ENCODE peak calls at places on chromosomes 13 and 19, in four cellular contexts. K is body of pancreas, J is GM10248, A is HFFc6. O is an unnamed sample.

GRCh38 chr13:24671367-24672117 is 8.7 kb upstream of the ATP12A start:
- DNase-seq in A (peak; percentile 93), K (peak; percentile 32), J (peak; percentile 54), O (peak; percentile 86)

GRCh38 chr19:11169896-11170678 is 14.5 kb upstream of the SPC24 start:
- DNase-seq in K (no peak), J (no peak), A (no peak), O (peak; percentile 60)

GRCh38 chr13:44498969-44499368 is 77.2 kb downstream of the TSC22D1 start:
- DNase-seq in J (no peak), K (peak; percentile 53), A (no peak), O (no peak)

GRCh38 chr13:43529796-43530195 is 257.0 kb downstream of the ENOX1 start:
- DNase-seq in A (no peak), K (no peak), J (no peak), O (no peak)

GRCh38 chr19:9828551-9829063 is 889 bp downstream of the UBL5 start:
- DNase-seq in K (no peak), J (no peak), A (no peak), O (no peak)

GRCh38 chr13:74251778-74252519 is 117.7 kb upstream of the KLF12 start:
- DNase-seq in J (no peak), K (no peak), A (no peak), O (peak; percentile 44)

GRCh38 chr13:102369303-102369702 is 32.5 kb downstream of the FGF14 start:
- DNase-seq in J (no peak), K (no peak), A (no peak), O (peak; percentile 22)

GRCh38 chr13:113528101-113528797 is 37.7 kb upstream of the DCUN1D2 start:
- DNase-seq in K (no peak), A (no peak), J (no peak), O (no peak)

GRCh38 chr13:100131863-100132574 is 43.1 kb downstream of the PCCA start:
- DNase-seq in A (peak; percentile 85), K (no peak), J (no peak), O (peak; percentile 91)

GRCh38 chr13:76300688-76301087 is 585.5 kb downstream of the KCTD12 start:
- DNase-seq in A (no peak), J (no peak), K (no peak), O (no peak)

GRCh38 chr13:105502193-105502592 is 1033.3 kb downstream of the EFNB2 start:
- DNase-seq in K (no peak), J (no peak), A (no peak), O (no peak)

GRCh38 chr19:36605839-36606478 is 846 bp downstream of the ZNF382 start:
- DNase-seq in J (peak; percentile 43), A (no peak), K (no peak), O (no peak)

GRCh38 chr13:71034018-71034417 is 833.0 kb downstream of the DACH1 start:
- DNase-seq in J (no peak), A (no peak), K (no peak), O (no peak)

GRCh38 chr19:4707956-4708650 is 15.5 kb downstream of the DPP9 start:
- DNase-seq in J (no peak), A (peak; percentile 63), K (peak; percentile 76), O (peak; percentile 80)

GRCh38 chr13:49495783-49496762 is at the start of gene PHF11:
- DNase-seq in A (peak; percentile 72), J (peak; percentile 89), K (peak; percentile 89), O (peak; percentile 73)

GRCh38 chr19:55962186-55962585 is 14.6 kb downstream of the NLRP8 start:
- DNase-seq in K (no peak), A (no peak), J (no peak), O (no peak)

GRCh38 chr19:4598712-4599111 is 39.2 kb upstream of the SEMA6B start:
- DNase-seq in A (no peak), K (no peak), J (no peak), O (no peak)

GRCh38 chr13:30362869-30363268 is 55.5 kb upstream of the KATNAL1 start:
- DNase-seq in A (no peak), J (no peak), K (no peak), O (peak; percentile 8)

GRCh38 chr13:43058318-43058674 is 34.9 kb downstream of the DNAJC15 start:
- DNase-seq in J (no peak), K (no peak), A (peak; percentile 95), O (peak; percentile 82)

GRCh38 chr19:3692141-3693029 is 7.9 kb downstream of the PIP5K1C start:
- DNase-seq in A (no peak), K (no peak), J (no peak), O (no peak)

GRCh38 chr19:16074488-16075365 is 1.6 kb upstream of the TPM4 start:
- DNase-seq in K (no peak), A (no peak), J (no peak), O (no peak)

GRCh38 chr19:57583104-57583520 is 833 bp upstream of the ZIK1 start:
- DNase-seq in J (no peak), A (no peak), K (no peak), O (no peak)

GRCh38 chr19:44987148-44987675 is 14.1 kb upstream of the RELB start:
- DNase-seq in K (no peak), J (no peak), A (no peak), O (no peak)

GRCh38 chr19:32878988-32879387 is 9.4 kb upstream of the SLC7A9 start:
- DNase-seq in K (no peak), J (no peak), A (no peak), O (no peak)

GRCh38 chr13:64293923-64294322 is 2878.3 kb upstream of the PCDH20 start:
- DNase-seq in K (no peak), A (no peak), J (no peak), O (peak; percentile 4)

GRCh38 chr13:26589754-26590153 is 32.3 kb downstream of the WASF3 start:
- DNase-seq in A (no peak), J (no peak), K (peak; percentile 36), O (no peak)

GRCh38 chr13:80030491-80030890 is 310.4 kb downstream of the SPRY2 start:
- DNase-seq in A (peak; percentile 54), K (peak; percentile 26), J (no peak), O (peak; percentile 62)
- TF ChIP-seq CTCF in A (peak; percentile 68), K (no peak), J (no peak), O (no peak)

GRCh38 chr13:101146101-101146898 is 270.0 kb downstream of the NALCN start:
- DNase-seq in K (no peak), A (peak; percentile 1), J (no peak), O (peak; percentile 15)

GRCh38 chr13:101144808-101145419 is 271.4 kb downstream of the NALCN start:
- DNase-seq in A (peak; percentile 41), K (no peak), J (peak; percentile 31), O (peak; percentile 29)

GRCh38 chr13:101152184-101152583 is 264.1 kb downstream of the NALCN start:
- DNase-seq in A (no peak), J (no peak), K (no peak), O (peak; percentile 50)

GRCh38 chr13:101150998-101151397 is 265.3 kb downstream of the NALCN start:
- DNase-seq in J (no peak), A (peak; percentile 5), K (no peak), O (peak; percentile 71)

DNA sequence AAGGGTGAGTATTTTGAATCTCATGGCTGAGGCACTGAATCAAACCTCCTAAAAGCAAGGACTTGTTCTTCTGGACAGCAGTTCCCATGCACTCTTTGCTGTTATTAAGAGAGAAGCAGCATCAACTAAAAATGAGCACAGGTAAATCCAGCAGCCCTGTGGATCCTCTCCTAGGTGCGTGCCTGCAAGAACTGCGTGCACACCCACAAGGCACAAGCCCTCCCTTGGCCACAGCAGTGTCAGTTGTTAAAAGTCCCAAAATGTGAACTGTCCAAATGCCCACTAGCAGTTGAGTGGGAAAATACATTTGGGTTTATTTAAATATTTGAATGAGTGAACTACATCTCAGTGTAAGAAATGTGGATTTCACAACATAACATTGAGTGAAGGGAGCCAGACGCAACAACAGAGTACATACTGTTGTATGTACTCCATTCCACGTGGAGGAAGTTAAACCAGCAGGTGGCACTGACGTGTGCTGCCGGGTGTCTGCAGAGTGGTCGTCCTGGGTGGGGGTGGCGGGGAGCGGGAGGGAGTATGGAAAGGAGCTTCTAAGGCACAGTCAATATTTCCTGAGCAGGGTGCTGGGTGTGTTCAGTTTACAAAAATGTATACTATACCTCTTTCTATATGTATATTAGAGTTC is 266.4 kb downstream of the NALCN start:
- DNase-seq in J (no peak), A (peak; percentile 4), K (no peak), O (peak; percentile 72)
- TF ChIP-seq CTCF in J (no peak), A (peak; percentile 74), K (no peak), O (peak; percentile 37)

GRCh38 chr19:31459430-31459829 is 110.2 kb upstream of the TSHZ3 start:
- DNase-seq in A (peak; percentile 9), K (no peak), J (no peak), O (no peak)

DNA sequence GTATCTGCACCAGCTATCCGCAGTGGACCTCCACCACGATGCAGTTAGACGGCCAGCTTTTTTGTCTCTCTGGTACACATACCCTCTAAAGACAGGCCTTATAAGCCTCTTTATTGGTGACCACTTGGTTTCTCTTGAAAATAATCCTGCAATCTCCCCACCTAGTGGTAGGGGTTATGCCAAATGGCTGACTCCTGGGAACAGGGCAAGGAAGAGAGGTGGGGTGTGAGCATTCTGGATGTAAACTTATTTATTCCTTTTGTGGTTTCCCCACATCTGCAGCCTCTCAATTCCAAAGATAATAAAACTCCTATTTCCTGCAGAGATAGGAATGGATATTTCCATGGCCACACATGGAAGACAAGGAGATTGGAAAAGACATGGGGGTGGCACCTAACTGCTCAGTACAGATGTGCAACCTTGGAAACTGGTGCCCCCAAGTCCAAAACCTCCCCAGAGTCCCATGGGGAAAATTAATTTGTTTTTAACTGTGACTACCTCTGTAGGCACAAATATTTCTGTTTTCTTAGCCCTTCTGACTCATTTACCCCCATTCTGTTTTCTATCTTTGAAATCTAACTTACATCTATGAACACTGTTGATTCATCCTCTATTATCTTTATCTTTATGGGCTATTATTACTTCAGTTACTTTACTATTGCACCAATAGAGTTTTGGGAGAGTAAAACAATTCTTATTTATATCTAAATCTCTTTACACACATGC is 112.7 kb upstream of the TSHZ3 start:
- DNase-seq in K (no peak), A (peak; percentile 11), J (no peak), O (no peak)
- TF ChIP-seq CTCF in K (no peak), A (peak; percentile 58), J (no peak), O (peak; percentile 23)

GRCh38 chr19:40807147-40808020 is 8.4 kb downstream of the EGLN2 start:
- DNase-seq in A (no peak), K (no peak), J (no peak), O (peak; percentile 21)
- TF ChIP-seq CTCF in A (peak; percentile 60), K (no peak), J (peak; percentile 23), O (peak; percentile 21)

GRCh38 chr19:35114656-35115537 is 726 bp upstream of the FXYD3 start:
- DNase-seq in J (peak; percentile 87), A (no peak), K (peak; percentile 77), O (peak; percentile 71)
- TF ChIP-seq CTCF in J (peak; percentile 87), A (peak; percentile 96), K (peak; percentile 87), O (peak; percentile 99)

GRCh38 chr19:48361912-48362311 is 1.8 kb downstream of the TMEM143 start:
- DNase-seq in K (no peak), A (no peak), J (no peak), O (no peak)
- TF ChIP-seq CTCF in K (no peak), A (no peak), J (no peak), O (no peak)

GRCh38 chr13:28268800-28269223 is 130.5 kb downstream of the PAN3 start:
- DNase-seq in K (no peak), A (no peak), J (peak; percentile 74), O (no peak)
- TF ChIP-seq CTCF in K (no peak), A (no peak), J (no peak), O (no peak)

GRCh38 chr19:38974599-38975213 is 836 bp downstream of the FBXO17 start:
- DNase-seq in A (no peak), J (no peak), K (no peak), O (no peak)
- TF ChIP-seq CTCF in A (peak; percentile 29), J (no peak), K (no peak), O (no peak)

O was measured in foreskin fibroblast.